ENCODE peak calls at places on chromosomes 4 and X, in nine cellular contexts. Q, N, P, A, O, J, G, K and Y are unnamed samples.

GRCh38 chrX:148567229-148567628 is 66.8 kb downstream of the AFF2 start:
- DNase-seq in Q (peak; percentile 27), J (no peak), N (no peak), K (no peak), A (no peak), G (peak; percentile 13), P (no peak), O (peak; percentile 59), Y (no peak)

GRCh38 chr4:184978211-184978610 is 40.1 kb upstream of the HELT start:
- DNase-seq in N (no peak), P (no peak), G (peak; percentile 22), J (no peak), Q (no peak), K (peak; percentile 73), A (no peak), O (no peak), Y (no peak)

GRCh38 chr4:115159141-115159540 is 45.7 kb upstream of the NDST4 start:
- DNase-seq in K (no peak), N (no peak), O (no peak), P (no peak), A (no peak), J (no peak), G (no peak), Q (peak; percentile 2), Y (no peak)

GRCh38 chrX:71546879-71547278 is 14.0 kb downstream of the OGT start:
- DNase-seq in A (no peak), J (no peak), P (no peak), O (no peak), Q (no peak), N (no peak), K (no peak), G (no peak), Y (no peak)

GRCh38 chr4:17164656-17165055 is 266.2 kb upstream of the LDB2 start:
- DNase-seq in A (no peak), N (no peak), O (no peak), Q (peak; percentile 25), P (no peak), K (no peak), G (peak; percentile 39), J (no peak), Y (no peak)

GRCh38 chr4:40564815-40565505 is 64.7 kb downstream of the RBM47 start:
- DNase-seq in A (no peak), K (no peak), P (no peak), J (peak; percentile 86), N (no peak), O (peak; percentile 86), G (peak; percentile 46), Q (no peak), Y (no peak)

GRCh38 chrX:140701480-140701879 is 8.1 kb upstream of the LINC00632 start:
- DNase-seq in Q (peak; percentile 64), A (no peak), O (peak; percentile 12), G (peak; percentile 43), P (no peak), J (no peak), K (no peak), N (no peak), Y (no peak)

GRCh38 chr4:3410401-3411135 is 31.2 kb upstream of the HGFAC start:
- DNase-seq in O (no peak), P (peak; percentile 3), N (no peak), J (peak; percentile 34), A (peak; percentile 25), K (no peak), G (no peak), Q (no peak), Y (no peak)

GRCh38 chr4:83267121-83267834 is 17.3 kb downstream of the COQ2 start:
- DNase-seq in N (no peak), O (no peak), G (peak; percentile 97), P (no peak), K (no peak), Q (peak; percentile 96), A (no peak), J (no peak), Y (peak; percentile 36)

GRCh38 chr4:26899991-26900390 is 39.4 kb downstream of the STIM2 start:
- DNase-seq in P (no peak), G (peak; percentile 24), J (no peak), K (no peak), N (no peak), A (no peak), O (peak; percentile 47), Q (no peak), Y (peak; percentile 68)

GRCh38 chrX:39718951-39719350 is 378.8 kb downstream of the BCOR start:
- DNase-seq in O (no peak), N (no peak), P (no peak), G (no peak), K (no peak), J (no peak), A (no peak), Q (peak; percentile 28), Y (no peak)

GRCh38 chr4:71553605-71554004 is 214.8 kb downstream of the SLC4A4 start:
- DNase-seq in Q (peak; percentile 68), G (peak; percentile 51), K (no peak), N (no peak), O (peak; percentile 24), A (no peak), P (no peak), J (no peak), Y (no peak)

GRCh38 chrX:137563681-137564651 is 2.0 kb upstream of the ZIC3 start:
- DNase-seq in A (no peak), N (no peak), Q (no peak), K (no peak), P (no peak), J (peak; percentile 77), G (peak; percentile 60), O (no peak), Y (no peak)

GRCh38 chrX:49071877-49072711 is 1.7 kb downstream of the PRAF2 start:
- DNase-seq in P (no peak), N (no peak), J (peak; percentile 90), G (peak; percentile 87), O (no peak), Q (peak; percentile 79), K (peak; percentile 72), A (no peak), Y (peak; percentile 81)

GRCh38 chr4:53709693-53710092 is 118.4 kb upstream of the LNX1 start:
- DNase-seq in Q (peak; percentile 32), P (no peak), J (no peak), N (no peak), O (no peak), K (no peak), A (no peak), G (peak; percentile 34), Y (no peak)

GRCh38 chrX:9576059-9576458 is 111.2 kb downstream of the TBL1X start:
- DNase-seq in P (no peak), G (no peak), O (no peak), A (no peak), N (no peak), J (no peak), Q (no peak), K (no peak), Y (no peak)

GRCh38 chrX:10608099-10608498 is 12.3 kb downstream of the MID1 start:
- DNase-seq in P (no peak), A (no peak), G (peak; percentile 67), J (no peak), N (no peak), K (no peak), O (no peak), Q (peak; percentile 93), Y (no peak)

GRCh38 chrX:19599253-19599652 is 83.9 kb upstream of the MAP3K15 start:
- DNase-seq in A (no peak), K (no peak), P (no peak), Q (no peak), J (no peak), N (no peak), O (no peak), G (no peak), Y (no peak)

GRCh38 chrX:103529550-103529949 is 10.3 kb upstream of the RAB40A start:
- DNase-seq in P (no peak), J (no peak), G (no peak), K (no peak), O (no peak), A (no peak), Q (no peak), N (no peak), Y (no peak)

GRCh38 chr4:77710684-77711083 is 105.1 kb downstream of the CXCL13 start:
- DNase-seq in N (no peak), J (no peak), Q (no peak), P (no peak), O (no peak), G (no peak), K (no peak), A (no peak), Y (no peak)